ENCODE peak calls at places on chromosome 16, in seven cellular contexts. R is fibroblast of villous mesenchyme; F is B cell; E is stimulated activated naive B cell treated with anti-CD40 and anti-IgM and Interleukin-4, amounts not matched to agents 10 μg/mL and 1 μg/mL and 100 μg/mL, for 72 hours; A is cerebellar cortex; Q is GM13977; G is A673. H is an unnamed sample.

GRCh38 chr16:75267631-75268264 is 16.3 kb upstream of the BCAR1 start:
- DNase-seq in R (peak), F (no peak), E (no peak), A (no peak), Q (peak), G (peak), H (no peak)

GRCh38 chr16:68281368-68282063 is 17.2 kb downstream of the SLC7A6 start:
- DNase-seq in R (no peak), F (no peak), E (no peak), A (no peak), Q (no peak), G (no peak), H (no peak)

GRCh38 chr16:80350066-80350465 is 190.7 kb upstream of the DYNLRB2 start:
- DNase-seq in R (no peak), F (no peak), E (no peak), A (no peak), Q (no peak), G (no peak), H (no peak)

GRCh38 chr16:72951916-72952315 is 96.0 kb downstream of the ZFHX3 start:
- DNase-seq in R (no peak), F (no peak), E (no peak), A (no peak), Q (no peak), G (no peak), H (no peak)

GRCh38 chr16:57991551-57992059 is 8.9 kb downstream of the ZNF319 start:
- DNase-seq in R (no peak), F (no peak), E (no peak), A (no peak), Q (no peak), G (no peak), H (no peak)

GRCh38 chr16:72905581-72905980 is 142.3 kb downstream of the ZFHX3 start:
- DNase-seq in R (no peak), F (no peak), E (no peak), A (no peak), Q (no peak), G (no peak), H (no peak)

GRCh38 chr16:79067600-79067999 is 532.9 kb downstream of the MAF start:
- DNase-seq in R (no peak), F (no peak), E (no peak), A (no peak), Q (no peak), G (no peak), H (no peak)

GRCh38 chr16:85707528-85708095 is 18.9 kb upstream of the GINS2 start:
- DNase-seq in R (no peak), F (no peak), E (no peak), A (no peak), Q (no peak), G (no peak), H (no peak)

GRCh38 chr16:31186176-31186575 is 6.2 kb downstream of the FUS start:
- DNase-seq in R (no peak), F (no peak), E (no peak), A (no peak), Q (no peak), G (no peak), H (no peak)

GRCh38 chr16:73464834-73465233 is 416.9 kb upstream of the ZFHX3 start:
- DNase-seq in R (no peak), F (no peak), E (no peak), A (no peak), Q (no peak), G (no peak), H (no peak)

GRCh38 chr16:13939821-13940220 is 19.9 kb downstream of the ERCC4 start:
- DNase-seq in R (no peak), F (no peak), E (no peak), A (no peak), Q (no peak), G (no peak), H (no peak)

GRCh38 chr16:56985962-56986360 is 3.4 kb upstream of the NLRC5 start:
- DNase-seq in R (no peak), F (no peak), E (no peak), A (no peak), Q (no peak), G (no peak), H (no peak)

GRCh38 chr16:52316241-52316640 is 230.7 kb downstream of the TOX3 start:
- DNase-seq in R (no peak), F (no peak), E (no peak), A (no peak), Q (no peak), G (no peak), H (no peak)

GRCh38 chr16:47523342-47524006 is 62.3 kb downstream of the PHKB start:
- DNase-seq in R (no peak), F (peak), E (peak), A (no peak), Q (peak), G (no peak), H (peak)

GRCh38 chr16:14560523-14560922 is 69.5 kb downstream of the PARN start:
- DNase-seq in R (no peak), F (no peak), E (no peak), A (no peak), Q (no peak), G (no peak), H (no peak)

GRCh38 chr16:26137956-26138355 is 446.2 kb downstream of the HS3ST4 start:
- DNase-seq in R (no peak), F (no peak), E (no peak), A (no peak), Q (no peak), G (no peak), H (no peak)

GRCh38 chr16:3157229-3158013 is 22.6 kb downstream of the ZNF213 start:
- DNase-seq in R (peak), F (no peak), E (no peak), A (peak), Q (peak), G (peak), H (no peak)

GRCh38 chr16:24538756-24539294 is 541 bp upstream of the RBBP6 start:
- DNase-seq in R (no peak), F (no peak), E (no peak), A (no peak), Q (no peak), G (no peak), H (no peak)

GRCh38 chr16:84339316-84339715 is 29.0 kb upstream of the ATP2C2 start:
- DNase-seq in R (no peak), F (no peak), E (no peak), A (no peak), Q (no peak), G (no peak), H (no peak)

GRCh38 chr16:10776280-10776679 is 32.6 kb downstream of the NUBP1 start:
- DNase-seq in R (no peak), F (no peak), E (peak), A (no peak), Q (peak), G (no peak), H (peak)

H was measured in GM12864.